ENCODE peak calls at places on chromosomes 11 and 22, in four cellular contexts. X is activated CD8-positive, alpha-beta T cell treated with anti-CD3 and anti-CD28 coated beads for 36 hours; E is cardiac fibroblast; Q is esophagus muscularis mucosa. N is an unnamed sample.

GRCh38 chr22:38187413-38188212 is 6.0 kb upstream of the PLA2G6 start:
- DNase-seq in E (peak; percentile 70), Q (no peak), X (no peak), N (no peak)

GRCh38 chr22:30825711-30826505 is 131.2 kb downstream of the OSBP2 start:
- DNase-seq in X (no peak), E (no peak), Q (no peak), N (no peak)

GRCh38 chr11:58770627-58771457 is 39.1 kb upstream of the GLYAT start:
- DNase-seq in E (peak; percentile 14), X (no peak), Q (no peak), N (no peak)

GRCh38 chr11:113992459-113993105 is 17.7 kb downstream of the HTR3A start:
- DNase-seq in X (no peak), E (no peak), Q (no peak), N (no peak)

GRCh38 chr11:2586091-2586792 is 113.6 kb downstream of the KCNQ1OT1 start:
- DNase-seq in Q (peak; percentile 84), E (no peak), X (no peak), N (peak; percentile 88)

GRCh38 chr11:133818302-133818701 is 27.0 kb downstream of the SPATA19 start:
- DNase-seq in X (no peak), Q (no peak), E (no peak), N (no peak)

GRCh38 chr11:69568809-69569097 is 72.2 kb upstream of the CCND1 start:
- DNase-seq in Q (no peak), E (no peak), X (no peak), N (no peak)

GRCh38 chr22:36433318-36434231 is 45.8 kb upstream of the MYH9 start:
- DNase-seq in E (no peak), X (no peak), Q (no peak), N (no peak)

GRCh38 chr11:76176463-76176862 is 29.8 kb downstream of the WNT11 start:
- DNase-seq in E (no peak), Q (no peak), X (no peak), N (no peak)

GRCh38 chr11:32312206-32312817 is 123.0 kb downstream of the WT1 start:
- DNase-seq in E (peak; percentile 75), X (no peak), Q (no peak), N (no peak)

GRCh38 chr11:6586434-6587359 is 16.7 kb downstream of the RRP8 start:
- DNase-seq in E (no peak), Q (peak; percentile 89), X (no peak), N (no peak)

GRCh38 chr11:798093-798713 is at the start of gene SLC25A22:
- DNase-seq in E (peak; percentile 67), X (peak; percentile 87), Q (no peak), N (no peak)

GRCh38 chr11:68302256-68303054 is 9.9 kb upstream of the LRP5 start:
- DNase-seq in Q (no peak), E (peak; percentile 59), X (no peak), N (peak; percentile 50)

GRCh38 chr22:31290494-31291402 is 1.5 kb downstream of the PIK3IP1 start:
- DNase-seq in Q (peak; percentile 98), E (peak; percentile 93), X (peak; percentile 97), N (peak; percentile 96)

GRCh38 chr22:30861688-30862552 is 106.7 kb downstream of the MORC2 start:
- DNase-seq in Q (peak; percentile 91), X (no peak), E (no peak), N (no peak)

GRCh38 chr11:96309001-96309642 is 33.9 kb downstream of the MAML2 start:
- DNase-seq in E (peak; percentile 92), Q (no peak), X (no peak), N (no peak)

GRCh38 chr22:20889025-20889704 is 28.0 kb upstream of the CRKL start:
- DNase-seq in E (no peak), Q (no peak), X (no peak), N (no peak)

GRCh38 chr22:29346659-29347058 is 31.2 kb upstream of the RASL10A start:
- DNase-seq in E (no peak), X (no peak), Q (no peak), N (no peak)

GRCh38 chr11:13349046-13349445 is 71.5 kb downstream of the BMAL1 start:
- DNase-seq in Q (no peak), E (no peak), X (no peak), N (no peak)

GRCh38 chr11:131458421-131458820 is 88.0 kb downstream of the NTM start:
- DNase-seq in E (no peak), Q (no peak), X (no peak), N (no peak)

GRCh38 chr11:92830382-92831148 is 138.9 kb upstream of the MTNR1B start:
- DNase-seq in X (no peak), Q (no peak), E (no peak), N (no peak)

GRCh38 chr11:115364892-115365291 is 139.3 kb downstream of the CADM1 start:
- DNase-seq in E (no peak), Q (no peak), X (no peak), N (no peak)

GRCh38 chr11:67646535-67647336 is 3.8 kb downstream of the ACY3 start:
- DNase-seq in Q (no peak), E (no peak), X (peak; percentile 73), N (no peak)

GRCh38 chr11:84144531-84144930 is 858.4 kb upstream of the CCDC90B start:
- DNase-seq in E (no peak), X (no peak), Q (no peak), N (no peak)

GRCh38 chr11:1508491-1508891 is 21.9 kb upstream of the MOB2 start:
- DNase-seq in Q (no peak), E (no peak), X (no peak), N (peak; percentile 61)

GRCh38 chr22:30266445-30267381 is at the start of gene OSM:
- DNase-seq in X (peak; percentile 91), E (no peak), Q (no peak), N (no peak)

GRCh38 chr11:6259638-6260019 is at the start of gene CCKBR:
- DNase-seq in E (no peak), Q (no peak), X (peak; percentile 33), N (no peak)

GRCh38 chr11:19378814-19379213 is 138.1 kb upstream of the E2F8 start:
- DNase-seq in Q (no peak), E (peak; percentile 51), X (no peak), N (no peak)

GRCh38 chr11:67396587-67397398 is 4.9 kb downstream of the PPP1CA start:
- DNase-seq in E (no peak), X (peak; percentile 40), Q (no peak), N (no peak)

GRCh38 chr11:70141490-70142014 is 61.5 kb upstream of the FADD start:
- DNase-seq in X (peak; percentile 58), E (no peak), Q (no peak), N (no peak)

GRCh38 chr22:30754971-30755759 is 60.5 kb downstream of the OSBP2 start:
- DNase-seq in X (peak; percentile 75), Q (no peak), E (peak; percentile 91), N (no peak)

DNA sequence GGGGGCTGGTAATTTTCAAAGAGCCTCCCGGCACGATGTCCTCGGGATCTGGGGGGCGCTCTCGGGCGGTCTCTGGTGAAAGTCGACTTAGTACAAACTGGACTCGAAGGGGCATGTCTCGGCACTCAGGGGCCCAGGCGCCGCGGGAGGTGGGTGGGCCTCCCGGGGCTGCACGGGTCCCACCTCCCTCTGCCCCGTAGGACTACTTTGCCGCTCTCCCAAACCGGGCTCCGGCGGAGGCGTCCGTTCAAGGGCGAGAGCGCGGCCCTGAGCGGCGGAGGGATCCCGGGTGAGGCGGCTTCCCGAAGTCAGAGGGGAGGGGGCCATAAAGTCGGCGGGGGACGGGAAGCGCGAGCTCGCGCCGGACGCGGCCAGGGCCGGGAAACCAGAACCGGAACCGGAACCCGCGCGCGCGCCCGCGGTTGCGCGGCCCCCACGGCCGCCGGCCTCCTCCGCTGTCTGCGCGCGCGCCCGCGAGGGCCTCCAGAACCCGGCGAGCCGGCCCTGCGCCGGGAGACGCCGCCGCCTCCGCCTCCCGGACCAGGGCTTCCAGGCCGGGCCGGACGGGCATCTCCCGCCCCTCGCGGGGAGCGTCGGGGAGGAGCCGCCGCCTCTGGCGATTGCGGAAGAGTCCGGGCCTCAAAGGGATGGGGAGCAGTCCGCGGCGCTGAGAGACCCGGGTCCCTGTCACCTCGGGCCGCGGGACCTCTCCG is at the start of gene ARHGEF12:
- DNase-seq in E (peak; percentile 98), Q (peak; percentile 97), X (peak; percentile 83), N (peak; percentile 98)
- TF ChIP-seq CTCF in E (peak; percentile 25), Q (peak; percentile 21), X (no peak), N (peak; percentile 77)

DNA sequence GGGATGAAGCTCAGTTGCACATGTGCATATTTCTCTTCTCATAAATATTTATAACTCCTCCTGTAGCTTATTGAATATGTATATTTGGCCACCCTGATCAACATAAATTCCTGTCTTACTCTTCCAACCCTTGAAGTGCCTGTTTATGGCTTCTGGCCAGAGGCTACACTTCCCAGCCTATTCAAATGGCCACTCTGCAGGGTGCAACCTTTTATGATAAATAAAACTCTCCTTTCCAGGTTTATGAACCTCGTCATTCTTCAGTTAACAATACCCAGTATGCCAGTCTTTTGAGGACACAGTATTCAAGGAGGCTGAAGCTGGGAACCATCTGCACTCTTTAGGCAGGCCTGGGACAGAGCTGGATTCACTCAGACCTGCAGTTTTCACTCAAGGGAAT is 2.6 kb upstream of the RTL6 start:
- DNase-seq in Q (peak; percentile 50), E (no peak), X (no peak), N (no peak)
- TF ChIP-seq CTCF in Q (no peak), E (no peak), X (no peak), N (no peak)

GRCh38 chr11:45180158-45180887 is 33.9 kb downstream of the PRDM11 start:
- DNase-seq in E (no peak), Q (no peak), X (peak; percentile 42), N (no peak)

GRCh38 chr11:45179686-45180085 is 33.2 kb downstream of the PRDM11 start:
- DNase-seq in Q (no peak), X (no peak), E (no peak), N (no peak)

GRCh38 chr11:45182902-45183301 is 36.5 kb downstream of the PRDM11 start:
- DNase-seq in E (peak; percentile 56), X (no peak), Q (no peak), N (no peak)

GRCh38 chr11:45181595-45182550 is 35.4 kb downstream of the PRDM11 start:
- DNase-seq in X (no peak), Q (no peak), E (no peak), N (no peak)

GRCh38 chr11:45180888-45181594 is 34.6 kb downstream of the PRDM11 start:
- DNase-seq in E (peak; percentile 53), X (peak; percentile 76), Q (no peak), N (no peak)
- TF ChIP-seq CTCF in E (no peak), X (no peak), Q (no peak), N (peak; percentile 23)

DNA sequence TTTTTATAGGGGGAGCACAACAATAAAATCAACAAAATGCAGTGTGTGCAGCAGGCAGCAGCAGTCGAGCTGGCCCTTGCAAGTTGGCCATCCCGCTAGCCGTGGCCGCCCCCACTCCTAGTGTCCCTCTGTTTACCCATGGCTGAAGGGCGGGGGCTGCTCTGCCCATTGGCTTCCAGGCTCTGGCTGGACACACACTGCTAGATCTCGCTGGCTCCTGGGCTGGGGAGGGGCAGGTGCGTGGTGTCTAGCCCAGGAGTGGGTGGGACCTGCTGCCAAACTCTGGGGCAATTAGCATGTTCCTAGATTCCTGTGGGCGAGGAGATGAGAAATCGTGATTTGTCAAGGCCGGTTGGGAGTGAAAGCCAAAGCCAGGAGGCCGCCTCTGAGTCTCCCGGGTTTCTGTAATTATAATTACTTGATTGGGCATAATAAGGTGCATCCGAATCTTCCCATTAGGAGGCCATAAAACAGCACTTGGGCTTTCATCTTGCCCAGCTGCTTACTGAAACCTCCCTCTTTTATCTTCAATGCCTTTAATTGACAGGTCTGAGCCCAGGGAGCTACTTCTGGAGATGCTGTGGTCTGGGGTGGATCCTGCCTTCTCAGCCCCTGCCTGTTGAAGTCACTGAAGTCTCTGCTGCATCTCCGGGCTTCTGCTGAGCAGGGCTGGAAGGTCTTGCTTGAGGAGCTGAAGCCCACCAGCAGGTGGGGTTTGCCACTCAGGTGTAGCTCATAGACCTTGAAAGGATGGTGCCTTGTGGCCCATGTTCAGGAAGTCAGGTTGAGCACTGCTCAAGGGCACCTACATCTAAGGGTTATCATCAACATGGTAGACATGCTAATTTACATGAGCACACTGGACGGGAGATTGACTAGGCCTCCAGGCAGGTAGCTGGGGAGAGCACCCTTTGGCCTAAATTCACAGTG is 44.5 kb upstream of the DKK3 start:
- DNase-seq in E (no peak), Q (no peak), X (peak; percentile 58), N (no peak)
- TF ChIP-seq CTCF in E (no peak), Q (no peak), X (no peak), N (peak; percentile 36)

N was measured in chondrocyte.